ENCODE peak calls at places on chromosomes 13 and 19, in five cellular contexts. One of them, this sample, is unnamed.

GRCh38 chr13:91328726-91329125 is 18.8 kb upstream of the MIR17HG start:
- DNase-seq in lower leg skin: no peak
- DNase-seq in body of pancreas: no peak
- DNase-seq in IMR-90: no peak
- DNase-seq in upper lobe of left lung: no peak
- DNase-seq in this sample: no peak

GRCh38 chr19:45451181-45451849 is 16.5 kb upstream of the FOSB start:
- DNase-seq in lower leg skin: no peak
- DNase-seq in body of pancreas: peak; percentile 41
- DNase-seq in IMR-90: peak; percentile 88
- DNase-seq in upper lobe of left lung: no peak
- DNase-seq in this sample: no peak

GRCh38 chr19:588093-588742 is 1.5 kb upstream of the HCN2 start:
- DNase-seq in lower leg skin: peak; percentile 59
- DNase-seq in body of pancreas: peak; percentile 55
- DNase-seq in IMR-90: peak; percentile 72
- DNase-seq in upper lobe of left lung: peak; percentile 51
- DNase-seq in this sample: peak; percentile 61

GRCh38 chr19:18284710-18285430 is 3.4 kb upstream of the JUND start:
- DNase-seq in lower leg skin: no peak
- DNase-seq in body of pancreas: no peak
- DNase-seq in IMR-90: no peak
- DNase-seq in upper lobe of left lung: peak; percentile 19
- DNase-seq in this sample: no peak

GRCh38 chr13:48491423-48492122 is 41.3 kb downstream of the RCBTB2 start:
- DNase-seq in lower leg skin: no peak
- DNase-seq in body of pancreas: no peak
- DNase-seq in IMR-90: peak; percentile 22
- DNase-seq in upper lobe of left lung: no peak
- DNase-seq in this sample: no peak

GRCh38 chr13:64234255-64234654 is 2818.6 kb upstream of the PCDH20 start:
- DNase-seq in lower leg skin: no peak
- DNase-seq in body of pancreas: no peak
- DNase-seq in IMR-90: peak; percentile 65
- DNase-seq in upper lobe of left lung: no peak
- DNase-seq in this sample: no peak

GRCh38 chr19:29277107-29277506 is 64.2 kb upstream of the UQCRFS1 start:
- DNase-seq in lower leg skin: no peak
- DNase-seq in body of pancreas: no peak
- DNase-seq in IMR-90: no peak
- DNase-seq in upper lobe of left lung: no peak
- DNase-seq in this sample: peak; percentile 52

GRCh38 chr19:56153507-56153906 is 12.4 kb downstream of the ZNF444 start:
- DNase-seq in lower leg skin: no peak
- DNase-seq in body of pancreas: peak; percentile 55
- DNase-seq in IMR-90: no peak
- DNase-seq in upper lobe of left lung: no peak
- DNase-seq in this sample: no peak

GRCh38 chr13:67238277-67238859 is 8.2 kb upstream of the PCDH9 start:
- DNase-seq in lower leg skin: no peak
- DNase-seq in body of pancreas: no peak
- DNase-seq in IMR-90: peak; percentile 36
- DNase-seq in upper lobe of left lung: no peak
- DNase-seq in this sample: no peak

GRCh38 chr19:17352608-17353280 is 15.4 kb downstream of the GTPBP3 start:
- DNase-seq in lower leg skin: no peak
- DNase-seq in body of pancreas: no peak
- DNase-seq in IMR-90: no peak
- DNase-seq in upper lobe of left lung: no peak
- DNase-seq in this sample: no peak

GRCh38 chr13:102020611-102021216 is 381.1 kb downstream of the FGF14 start:
- DNase-seq in lower leg skin: no peak
- DNase-seq in body of pancreas: no peak
- DNase-seq in IMR-90: no peak
- DNase-seq in upper lobe of left lung: no peak
- DNase-seq in this sample: no peak

DNA sequence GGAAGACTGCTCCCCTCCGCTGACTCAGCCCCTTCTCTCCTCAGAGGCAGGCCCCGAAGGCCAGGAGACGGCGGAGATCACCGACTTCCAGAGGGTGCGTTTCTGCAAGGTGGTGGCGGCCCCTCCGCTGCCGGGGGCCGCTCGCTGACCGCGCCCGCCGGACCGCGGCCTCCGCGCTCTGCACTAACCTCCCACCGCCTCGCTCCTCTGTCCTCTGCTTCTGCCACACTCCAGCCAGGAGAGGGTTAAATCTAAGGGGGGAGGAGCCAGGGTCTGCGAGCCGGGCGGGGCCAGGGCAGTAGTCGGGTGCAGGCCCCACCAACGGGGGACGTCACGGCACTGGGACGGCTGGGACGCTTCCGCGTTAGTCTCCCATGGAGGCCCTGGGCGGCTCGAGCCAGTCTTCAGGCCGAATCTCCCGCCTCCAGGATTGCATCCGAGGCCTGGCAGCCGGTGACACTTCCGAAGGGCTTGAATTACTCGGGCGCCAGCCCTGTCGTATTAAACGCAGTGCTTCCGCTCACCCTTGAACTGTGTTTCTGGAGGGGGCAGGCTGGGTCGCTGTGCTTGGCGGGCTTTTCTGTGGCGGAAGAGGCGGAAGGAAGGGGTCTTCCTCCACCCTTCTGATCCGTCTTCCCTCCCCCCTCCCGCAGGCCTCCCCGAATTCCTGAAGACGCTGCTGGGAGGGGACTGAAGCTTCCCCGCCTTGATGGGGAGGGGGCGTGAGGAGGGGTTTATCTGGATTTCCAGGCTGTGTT is 1.2 kb upstream of the INAFM1 start:
- DNase-seq in lower leg skin: peak; percentile 94
- DNase-seq in body of pancreas: peak; percentile 93
- DNase-seq in IMR-90: peak; percentile 90
- DNase-seq in upper lobe of left lung: peak; percentile 96
- DNase-seq in this sample: peak; percentile 98
- TF ChIP-seq POLR2A in lower leg skin: no peak
- TF ChIP-seq POLR2A in body of pancreas: peak; percentile 78
- TF ChIP-seq POLR2A in IMR-90: peak; percentile 84
- TF ChIP-seq POLR2A in upper lobe of left lung: no peak
- TF ChIP-seq POLR2A in this sample: peak; percentile 78

GRCh38 chr13:94417294-94417693 is 62.2 kb downstream of the DCT start:
- DNase-seq in lower leg skin: no peak
- DNase-seq in body of pancreas: no peak
- DNase-seq in IMR-90: no peak
- DNase-seq in upper lobe of left lung: no peak
- DNase-seq in this sample: no peak
- TF ChIP-seq POLR2A in lower leg skin: no peak
- TF ChIP-seq POLR2A in body of pancreas: no peak
- TF ChIP-seq POLR2A in IMR-90: no peak
- TF ChIP-seq POLR2A in upper lobe of left lung: no peak
- TF ChIP-seq POLR2A in this sample: no peak

GRCh38 chr19:12666305-12667048 is at the start of the genes MAN2B1 and WDR83:
- DNase-seq in lower leg skin: peak; percentile 63
- DNase-seq in body of pancreas: peak; percentile 74
- DNase-seq in IMR-90: peak; percentile 52
- DNase-seq in upper lobe of left lung: peak; percentile 82
- DNase-seq in this sample: peak; percentile 96
- TF ChIP-seq POLR2A in lower leg skin: no peak
- TF ChIP-seq POLR2A in body of pancreas: peak; percentile 21
- TF ChIP-seq POLR2A in IMR-90: no peak
- TF ChIP-seq POLR2A in upper lobe of left lung: no peak
- TF ChIP-seq POLR2A in this sample: peak; percentile 75

GRCh38 chr19:7366701-7367420 is 18.1 kb downstream of the ARHGEF18 start:
- DNase-seq in lower leg skin: no peak
- DNase-seq in body of pancreas: no peak
- DNase-seq in IMR-90: peak; percentile 33
- DNase-seq in upper lobe of left lung: no peak
- DNase-seq in this sample: no peak
- TF ChIP-seq POLR2A in lower leg skin: no peak
- TF ChIP-seq POLR2A in body of pancreas: no peak
- TF ChIP-seq POLR2A in IMR-90: no peak
- TF ChIP-seq POLR2A in upper lobe of left lung: no peak
- TF ChIP-seq POLR2A in this sample: no peak

GRCh38 chr13:98972627-98973026 is 5.2 kb downstream of the DOCK9 start:
- DNase-seq in lower leg skin: no peak
- DNase-seq in body of pancreas: no peak
- DNase-seq in IMR-90: peak; percentile 49
- DNase-seq in upper lobe of left lung: no peak
- DNase-seq in this sample: no peak
- TF ChIP-seq POLR2A in lower leg skin: no peak
- TF ChIP-seq POLR2A in body of pancreas: no peak
- TF ChIP-seq POLR2A in IMR-90: no peak
- TF ChIP-seq POLR2A in upper lobe of left lung: no peak
- TF ChIP-seq POLR2A in this sample: no peak

DNA sequence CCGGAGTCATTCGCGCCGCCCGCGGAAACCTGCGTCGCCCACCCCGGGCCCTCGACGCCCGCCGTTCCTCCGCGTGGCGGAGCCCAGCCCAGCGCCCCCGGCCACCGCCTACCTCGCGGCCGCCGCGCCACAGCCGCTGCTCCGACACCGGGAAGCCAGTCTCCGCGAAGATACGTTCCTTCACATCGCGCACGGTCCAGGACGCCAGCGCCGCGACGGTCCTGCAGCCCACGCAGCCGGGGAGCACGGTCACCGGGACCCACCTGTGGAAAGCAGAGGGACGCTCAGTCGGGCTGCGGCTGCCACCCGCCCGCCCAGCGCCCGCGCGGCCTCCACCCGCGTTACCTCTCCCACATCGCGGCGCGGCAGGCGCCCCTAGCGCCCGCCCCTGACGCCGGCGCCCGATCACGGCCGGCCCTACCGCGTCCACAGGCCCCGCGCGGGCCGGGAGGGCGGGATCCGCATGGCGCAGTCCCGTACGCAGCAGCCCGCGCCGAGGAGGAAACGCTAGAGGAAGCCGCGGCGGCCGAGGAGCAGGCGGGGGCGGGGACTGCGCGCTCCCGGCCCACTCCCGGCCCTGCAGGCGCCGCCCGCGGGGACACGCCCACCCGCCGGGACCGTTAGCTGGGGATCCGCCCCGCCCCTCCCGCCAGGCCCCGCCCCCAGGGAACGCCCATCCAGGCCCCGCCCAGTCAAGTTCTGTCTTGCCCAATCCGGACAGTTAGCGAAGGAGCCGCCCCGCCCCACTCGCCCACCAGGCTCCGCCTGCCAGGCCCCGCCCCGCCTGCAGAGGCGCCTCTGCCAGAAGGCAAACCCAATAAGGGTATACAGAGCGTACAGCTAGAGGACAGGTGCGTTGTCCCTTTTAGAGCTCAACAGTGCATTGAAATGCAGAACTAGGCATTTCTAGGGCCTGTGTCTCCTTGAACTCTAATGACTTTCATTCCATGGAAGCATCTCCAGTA is 58.2 kb downstream of the SACS start:
- DNase-seq in lower leg skin: peak; percentile 95
- DNase-seq in body of pancreas: peak; percentile 96
- DNase-seq in IMR-90: peak; percentile 92
- DNase-seq in upper lobe of left lung: peak; percentile 97
- DNase-seq in this sample: peak; percentile 83
- TF ChIP-seq POLR2A in lower leg skin: no peak
- TF ChIP-seq POLR2A in body of pancreas: no peak
- TF ChIP-seq POLR2A in IMR-90: peak; percentile 82
- TF ChIP-seq POLR2A in upper lobe of left lung: no peak
- TF ChIP-seq POLR2A in this sample: peak; percentile 81

GRCh38 chr19:38803543-38803942 is 9.2 kb downstream of the LGALS4 start:
- DNase-seq in lower leg skin: no peak
- DNase-seq in body of pancreas: no peak
- DNase-seq in IMR-90: no peak
- DNase-seq in upper lobe of left lung: no peak
- DNase-seq in this sample: no peak
- TF ChIP-seq POLR2A in lower leg skin: no peak
- TF ChIP-seq POLR2A in body of pancreas: no peak
- TF ChIP-seq POLR2A in IMR-90: no peak
- TF ChIP-seq POLR2A in upper lobe of left lung: no peak
- TF ChIP-seq POLR2A in this sample: no peak

GRCh38 chr19:20165971-20166592 is 932 bp upstream of the ZNF486 start:
- DNase-seq in lower leg skin: no peak
- DNase-seq in body of pancreas: peak; percentile 23
- DNase-seq in IMR-90: no peak
- DNase-seq in upper lobe of left lung: peak; percentile 37
- DNase-seq in this sample: no peak

GRCh38 chr19:20164456-20164855 is 2.6 kb upstream of the ZNF486 start:
- DNase-seq in lower leg skin: no peak
- DNase-seq in body of pancreas: no peak
- DNase-seq in IMR-90: no peak
- DNase-seq in upper lobe of left lung: no peak
- DNase-seq in this sample: no peak

GRCh38 chr19:20162821-20163220 is 4.2 kb upstream of the ZNF486 start:
- DNase-seq in lower leg skin: no peak
- DNase-seq in body of pancreas: no peak
- DNase-seq in IMR-90: no peak
- DNase-seq in upper lobe of left lung: peak; percentile 54
- DNase-seq in this sample: no peak

GRCh38 chr19:20171285-20171684 is 4.3 kb downstream of the ZNF486 start:
- DNase-seq in lower leg skin: no peak
- DNase-seq in body of pancreas: no peak
- DNase-seq in IMR-90: no peak
- DNase-seq in upper lobe of left lung: no peak
- DNase-seq in this sample: no peak

DNA sequence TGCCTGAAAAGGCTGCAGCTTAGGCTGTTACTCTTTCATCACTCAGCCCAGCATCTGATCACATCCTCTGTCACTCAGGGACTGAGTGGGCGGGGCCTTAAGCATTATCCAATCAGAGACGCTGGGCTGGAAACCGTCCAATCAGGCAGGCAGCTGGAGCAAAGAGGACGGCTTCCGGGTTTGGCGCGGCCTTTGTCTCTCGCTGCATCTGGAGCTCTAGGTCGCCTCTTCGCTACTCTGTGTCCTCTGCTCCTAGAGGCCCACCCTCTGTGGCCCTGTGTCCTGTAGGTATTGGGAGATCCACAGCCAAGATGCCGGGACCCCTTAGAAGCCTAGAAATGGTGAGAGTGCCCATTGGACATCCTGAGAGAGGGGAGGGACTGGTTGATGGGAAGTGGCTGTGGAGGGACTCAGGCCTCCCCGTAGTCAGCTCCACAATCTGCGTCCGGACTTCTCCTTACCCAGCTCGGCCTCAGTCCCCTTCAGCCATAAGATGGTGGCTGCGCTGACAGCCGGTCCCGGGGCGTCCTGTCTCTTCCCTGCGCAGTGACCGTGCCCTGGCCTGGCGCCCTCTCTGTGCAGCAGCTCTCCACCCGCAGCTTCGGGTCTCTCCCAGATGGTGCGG is at the start of gene ZNF486:
- DNase-seq in lower leg skin: peak; percentile 96
- DNase-seq in body of pancreas: peak; percentile 98
- DNase-seq in IMR-90: peak; percentile 94
- DNase-seq in upper lobe of left lung: peak; percentile 97
- DNase-seq in this sample: no peak
- TF ChIP-seq POLR2A in lower leg skin: no peak
- TF ChIP-seq POLR2A in body of pancreas: peak; percentile 51
- TF ChIP-seq POLR2A in IMR-90: peak; percentile 75
- TF ChIP-seq POLR2A in upper lobe of left lung: no peak
- TF ChIP-seq POLR2A in this sample: no peak

This sample was measured in GM12892.